ENCODE peak calls at places on chromosomes 16 and 17, in six cellular contexts. N is GM13977, W is fibroblast of villous mesenchyme, X is mesendoderm, U is GM20000, Q is T-helper 17 cell. K is an unnamed sample.

GRCh38 chr17:73827627-73828241 is 183.5 kb upstream of the SDK2 start:
- DNase-seq in X (peak; percentile 92), W (peak; percentile 5), U (no peak), Q (no peak), N (no peak), K (peak; percentile 56)

GRCh38 chr17:10111907-10112452 is 86.4 kb downstream of the GAS7 start:
- DNase-seq in W (no peak), X (no peak), Q (no peak), U (no peak), N (no peak), K (no peak)

GRCh38 chr17:79201536-79202227 is 127.1 kb downstream of the ENGASE start:
- DNase-seq in X (peak; percentile 55), U (no peak), N (no peak), W (no peak), Q (no peak), K (no peak)

GRCh38 chr17:6163632-6164319 is 93.6 kb downstream of the WSCD1 start:
- DNase-seq in X (no peak), W (no peak), U (no peak), Q (no peak), N (no peak), K (no peak)

GRCh38 chr16:66344533-66345145 is 21.9 kb upstream of the CDH5 start:
- DNase-seq in W (peak; percentile 52), N (peak; percentile 49), U (peak; percentile 45), X (no peak), Q (no peak), K (peak; percentile 81)

GRCh38 chr17:82668631-82669099 is 20.4 kb upstream of the WDR45B start:
- DNase-seq in W (peak; percentile 75), U (peak; percentile 84), N (peak; percentile 68), Q (no peak), X (peak; percentile 88), K (peak; percentile 92)

GRCh38 chr17:65228287-65228686 is 91.1 kb downstream of the RGS9 start:
- DNase-seq in N (no peak), W (no peak), X (peak; percentile 89), U (no peak), Q (no peak), K (no peak)

GRCh38 chr16:11210260-11210659 is 45.7 kb downstream of the SOCS1 start:
- DNase-seq in X (no peak), Q (no peak), W (no peak), N (no peak), U (no peak), K (no peak)

GRCh38 chr17:9291912-9292562 is 270.7 kb downstream of the NTN1 start:
- DNase-seq in N (peak; percentile 66), W (peak; percentile 52), U (peak; percentile 60), X (peak; percentile 35), Q (no peak), K (peak; percentile 60)

K was measured in GM23338.